ENCODE peak calls at places on chromosome 10, in four cellular contexts. H, C, G and N are unnamed samples.

GRCh38 chr10:73655257-73655989 is 406 bp downstream of the SYNPO2L start:
- DNase-seq in H (no peak), G (no peak), C (no peak), N (no peak)

GRCh38 chr10:129498680-129499079 is 31.6 kb downstream of the MGMT start:
- DNase-seq in H (no peak), G (no peak), C (no peak), N (no peak)

GRCh38 chr10:91879514-91880170 is 29.6 kb downstream of the FGFBP3 start:
- DNase-seq in C (no peak), G (no peak), H (no peak), N (no peak)

GRCh38 chr10:5089869-5090268 is 4.3 kb upstream of the AKR1C3 start:
- DNase-seq in C (peak; percentile 43), H (no peak), G (no peak), N (peak; percentile 34)

GRCh38 chr10:29784175-29784773 is 149.5 kb upstream of the SVIL start:
- DNase-seq in G (no peak), C (peak; percentile 29), H (no peak), N (peak; percentile 99)

GRCh38 chr10:68578945-68579344 is 18.8 kb downstream of the TET1 start:
- DNase-seq in H (no peak), C (no peak), G (no peak), N (no peak)

GRCh38 chr10:92787557-92788152 is 60.7 kb upstream of the EXOC6 start:
- DNase-seq in G (no peak), C (no peak), H (no peak), N (no peak)

GRCh38 chr10:80172896-80173295 is 32.4 kb downstream of the ANXA11 start:
- DNase-seq in H (no peak), G (no peak), C (no peak), N (no peak)

GRCh38 chr10:79602953-79603352 is 7.8 kb upstream of the SFTPA1 start:
- DNase-seq in C (no peak), H (no peak), G (no peak), N (no peak)

GRCh38 chr10:2627969-2628368 is 439.4 kb upstream of the PFKP start:
- DNase-seq in G (no peak), H (no peak), C (no peak), N (no peak)

GRCh38 chr10:133458021-133458709 is 4.4 kb downstream of the SCART1 start:
- DNase-seq in H (no peak), C (no peak), G (no peak), N (no peak)

GRCh38 chr10:97689637-97690036 is 2.6 kb upstream of the AVPI1 start:
- DNase-seq in H (no peak), G (peak; percentile 21), C (no peak), N (no peak)

GRCh38 chr10:97686962-97687784 is at the start of gene AVPI1:
- DNase-seq in H (peak; percentile 76), C (peak; percentile 95), G (peak; percentile 92), N (peak; percentile 98)

GRCh38 chr10:97690138-97690537 is 3.1 kb upstream of the AVPI1 start:
- DNase-seq in G (no peak), C (no peak), H (no peak), N (no peak)

GRCh38 chr10:97686301-97686961 is 610 bp downstream of the AVPI1 start:
- DNase-seq in C (no peak), H (no peak), G (no peak), N (no peak)

DNA sequence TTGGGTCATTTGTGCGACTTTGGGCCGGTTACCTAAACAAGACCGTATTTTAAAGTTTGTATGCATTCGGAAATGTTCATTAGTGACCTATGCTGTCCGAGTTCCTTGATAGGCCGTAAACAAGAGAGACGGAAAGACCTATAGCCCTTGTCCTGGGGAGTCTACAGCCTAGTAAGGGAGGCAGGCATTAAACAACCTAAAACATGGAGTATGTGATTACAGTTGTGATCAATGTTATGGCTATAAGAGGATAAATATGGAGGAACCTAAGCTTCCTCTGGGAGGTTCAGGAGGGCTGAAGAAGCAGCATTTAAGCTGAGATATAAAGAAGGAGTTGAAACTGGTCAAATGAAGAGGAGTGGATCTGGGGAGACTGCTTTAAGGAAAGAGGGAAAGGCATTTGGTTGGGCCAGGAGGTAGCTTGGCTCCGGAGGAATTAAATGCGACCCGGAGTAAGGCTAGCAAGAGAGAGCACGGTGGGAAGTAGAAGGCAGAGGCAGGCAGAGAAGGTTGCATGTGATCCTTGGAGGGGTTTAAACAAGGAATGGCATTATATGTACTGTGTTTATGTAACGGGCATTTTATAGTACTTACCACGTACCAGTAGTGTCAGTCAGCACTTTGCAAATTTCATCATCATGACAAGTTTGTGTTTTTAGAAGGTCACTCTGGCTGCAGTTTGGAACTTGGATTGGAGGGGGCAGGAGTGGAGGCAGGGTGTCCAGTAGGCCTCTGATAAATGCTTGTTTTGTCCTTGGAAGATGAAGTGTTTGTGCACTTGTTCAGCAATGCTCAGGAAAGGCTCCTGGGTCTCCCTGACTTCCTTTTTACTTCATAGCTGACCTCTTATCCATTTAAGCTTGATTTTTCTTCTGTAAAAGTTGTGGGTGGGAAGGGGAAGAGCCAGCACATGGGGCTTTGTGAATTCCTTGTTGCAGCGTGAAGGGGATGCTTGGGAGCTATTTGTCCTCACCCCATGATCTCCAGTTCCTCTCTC is 1.0 kb upstream of the AVPI1 start:
- DNase-seq in H (no peak), C (peak; percentile 66), G (no peak), N (peak; percentile 27)
- TF ChIP-seq MYC in H (no peak), C (no peak), G (no peak), N (no peak)

GRCh38 chr10:21732067-21732772 is 198.2 kb downstream of the MLLT10 start:
- DNase-seq in G (peak; percentile 62), C (peak; percentile 50), H (no peak), N (peak; percentile 78)
- TF ChIP-seq CTCF in G (peak; percentile 80), C (peak; percentile 86), H (peak; percentile 86), N (peak; percentile 93)

GRCh38 chr10:69758310-69758728 is 43.4 kb upstream of the COL13A1 start:
- DNase-seq in H (no peak), C (no peak), G (no peak), N (no peak)
- H2AFZ ChIP-seq in H (no peak overlapping the region), C (no peak overlapping the region), G (no peak overlapping the region), N (no peak overlapping the region)

GRCh38 chr10:101230185-101230917 is 1.1 kb upstream of the LBX1 start:
- DNase-seq in H (no peak), G (peak; percentile 37), C (no peak), N (no peak)
- TF ChIP-seq MYC in H (no peak), G (no peak), C (no peak), N (no peak)